ENCODE peak calls at places on chromosomes 5 and 9, in eight cellular contexts. One of them, this sample, is unnamed.

GRCh38 chr5:150394103-150394502 is 18.6 kb downstream of the CD74 start:
- DNase-seq in A549: no peak
- DNase-seq in sigmoid colon: no peak
- DNase-seq in H1: no peak
- DNase-seq in HepG2: no peak
- DNase-seq in suprapubic skin: no peak
- DNase-seq in esophagus muscularis mucosa: no peak
- DNase-seq in stomach: no peak
- DNase-seq in this sample: no peak

GRCh38 chr5:72301557-72301956 is 18.5 kb downstream of the MRPS27 start:
- DNase-seq in H1: no peak
- DNase-seq in esophagus muscularis mucosa: no peak
- DNase-seq in suprapubic skin: no peak
- DNase-seq in stomach: no peak
- DNase-seq in sigmoid colon: no peak
- DNase-seq in A549: no peak
- DNase-seq in HepG2: no peak
- DNase-seq in this sample: no peak

GRCh38 chr5:179489015-179489414 is 61.3 kb upstream of the RUFY1 start:
- DNase-seq in H1: no peak
- DNase-seq in sigmoid colon: no peak
- DNase-seq in stomach: no peak
- DNase-seq in HepG2: no peak
- DNase-seq in A549: no peak
- DNase-seq in esophagus muscularis mucosa: no peak
- DNase-seq in suprapubic skin: no peak
- DNase-seq in this sample: no peak

GRCh38 chr9:1718836-1719235 is 296.3 kb upstream of the SMARCA2 start:
- DNase-seq in sigmoid colon: no peak
- DNase-seq in stomach: no peak
- DNase-seq in suprapubic skin: no peak
- DNase-seq in A549: no peak
- DNase-seq in HepG2: no peak
- DNase-seq in esophagus muscularis mucosa: no peak
- DNase-seq in H1: no peak
- DNase-seq in this sample: no peak

GRCh38 chr5:103778915-103779314 is 216.3 kb upstream of the NUDT12 start:
- DNase-seq in A549: no peak
- DNase-seq in HepG2: no peak
- DNase-seq in sigmoid colon: no peak
- DNase-seq in esophagus muscularis mucosa: no peak
- DNase-seq in suprapubic skin: no peak
- DNase-seq in H1: no peak
- DNase-seq in stomach: no peak
- DNase-seq in this sample: no peak

GRCh38 chr5:113524927-113525326 is 11.4 kb downstream of the YTHDC2 start:
- DNase-seq in A549: no peak
- DNase-seq in H1: no peak
- DNase-seq in stomach: no peak
- DNase-seq in esophagus muscularis mucosa: no peak
- DNase-seq in HepG2: no peak
- DNase-seq in sigmoid colon: no peak
- DNase-seq in suprapubic skin: no peak
- DNase-seq in this sample: no peak

GRCh38 chr9:116387934-116388714 is 234.5 kb downstream of the PAPPA start:
- DNase-seq in A549: no peak
- DNase-seq in H1: no peak
- DNase-seq in sigmoid colon: no peak
- DNase-seq in HepG2: no peak
- DNase-seq in stomach: no peak
- DNase-seq in suprapubic skin: no peak
- DNase-seq in esophagus muscularis mucosa: no peak
- DNase-seq in this sample: no peak

GRCh38 chr5:74067748-74068541 is 441.9 kb downstream of the ARHGEF28 start:
- DNase-seq in sigmoid colon: no peak
- DNase-seq in suprapubic skin: no peak
- DNase-seq in A549: peak
- DNase-seq in H1: no peak
- DNase-seq in HepG2: no peak
- DNase-seq in esophagus muscularis mucosa: no peak
- DNase-seq in stomach: no peak
- DNase-seq in this sample: no peak

GRCh38 chr9:90616806-90617205 is 25.8 kb downstream of the DIRAS2 start:
- DNase-seq in A549: no peak
- DNase-seq in HepG2: no peak
- DNase-seq in H1: no peak
- DNase-seq in suprapubic skin: no peak
- DNase-seq in esophagus muscularis mucosa: no peak
- DNase-seq in sigmoid colon: no peak
- DNase-seq in stomach: no peak
- DNase-seq in this sample: no peak

GRCh38 chr9:125851971-125852370 is 104.8 kb downstream of the PBX3 start:
- DNase-seq in H1: no peak
- DNase-seq in stomach: no peak
- DNase-seq in esophagus muscularis mucosa: no peak
- DNase-seq in sigmoid colon: no peak
- DNase-seq in suprapubic skin: no peak
- DNase-seq in HepG2: no peak
- DNase-seq in A549: no peak
- DNase-seq in this sample: no peak

GRCh38 chr5:53089481-53089976 is 20.0 kb downstream of the MOCS2 start:
- DNase-seq in H1: no peak
- DNase-seq in stomach: no peak
- DNase-seq in suprapubic skin: no peak
- DNase-seq in esophagus muscularis mucosa: no peak
- DNase-seq in HepG2: no peak
- DNase-seq in A549: no peak
- DNase-seq in sigmoid colon: no peak
- DNase-seq in this sample: no peak

GRCh38 chr5:114238771-114239313 is 123.0 kb upstream of the KCNN2 start:
- DNase-seq in A549: no peak
- DNase-seq in esophagus muscularis mucosa: no peak
- DNase-seq in stomach: no peak
- DNase-seq in HepG2: no peak
- DNase-seq in suprapubic skin: no peak
- DNase-seq in sigmoid colon: no peak
- DNase-seq in H1: no peak
- DNase-seq in this sample: no peak

GRCh38 chr9:32603914-32604852 is 31.2 kb upstream of the NDUFB6 start:
- DNase-seq in H1: no peak
- DNase-seq in A549: peak
- DNase-seq in stomach: no peak
- DNase-seq in HepG2: peak
- DNase-seq in sigmoid colon: no peak
- DNase-seq in esophagus muscularis mucosa: no peak
- DNase-seq in suprapubic skin: no peak
- DNase-seq in this sample: no peak

GRCh38 chr5:92884464-92884863 is 696.6 kb downstream of the NR2F1-AS1 start:
- DNase-seq in HepG2: no peak
- DNase-seq in esophagus muscularis mucosa: no peak
- DNase-seq in sigmoid colon: no peak
- DNase-seq in stomach: no peak
- DNase-seq in suprapubic skin: no peak
- DNase-seq in A549: no peak
- DNase-seq in H1: no peak
- DNase-seq in this sample: no peak

GRCh38 chr5:33261305-33261704 is 179.5 kb upstream of the TARS1 start:
- DNase-seq in HepG2: no peak
- DNase-seq in esophagus muscularis mucosa: no peak
- DNase-seq in H1: no peak
- DNase-seq in A549: no peak
- DNase-seq in suprapubic skin: no peak
- DNase-seq in sigmoid colon: no peak
- DNase-seq in stomach: no peak
- DNase-seq in this sample: no peak

GRCh38 chr5:34490501-34491250 is 165.5 kb upstream of the RAI14 start:
- DNase-seq in suprapubic skin: no peak
- DNase-seq in esophagus muscularis mucosa: no peak
- DNase-seq in HepG2: peak
- DNase-seq in sigmoid colon: no peak
- DNase-seq in H1: no peak
- DNase-seq in stomach: no peak
- DNase-seq in A549: no peak
- DNase-seq in this sample: no peak

GRCh38 chr5:178078197-178078995 is 34.9 kb upstream of the N4BP3 start:
- DNase-seq in H1: no peak
- DNase-seq in suprapubic skin: no peak
- DNase-seq in HepG2: no peak
- DNase-seq in sigmoid colon: no peak
- DNase-seq in A549: no peak
- DNase-seq in esophagus muscularis mucosa: no peak
- DNase-seq in stomach: peak
- DNase-seq in this sample: no peak

GRCh38 chr9:131636593-131636992 is 91.3 kb downstream of the PRRT1B start:
- DNase-seq in esophagus muscularis mucosa: no peak
- DNase-seq in H1: no peak
- DNase-seq in sigmoid colon: no peak
- DNase-seq in stomach: no peak
- DNase-seq in A549: no peak
- DNase-seq in HepG2: no peak
- DNase-seq in suprapubic skin: no peak
- DNase-seq in this sample: no peak

GRCh38 chr5:51033215-51033614 is 350.0 kb upstream of the ISL1 start:
- DNase-seq in A549: no peak
- DNase-seq in HepG2: no peak
- DNase-seq in stomach: peak
- DNase-seq in sigmoid colon: no peak
- DNase-seq in H1: no peak
- DNase-seq in esophagus muscularis mucosa: no peak
- DNase-seq in suprapubic skin: no peak
- DNase-seq in this sample: no peak

GRCh38 chr5:107997338-107997979 is 326.7 kb upstream of the EFNA5 start:
- DNase-seq in A549: no peak
- DNase-seq in H1: no peak
- DNase-seq in suprapubic skin: no peak
- DNase-seq in esophagus muscularis mucosa: no peak
- DNase-seq in sigmoid colon: no peak
- DNase-seq in HepG2: no peak
- DNase-seq in stomach: no peak
- DNase-seq in this sample: no peak

GRCh38 chr9:21968331-21969010 is 25.7 kb downstream of the CDKN2A start:
- DNase-seq in A549: no peak
- DNase-seq in stomach: no peak
- DNase-seq in HepG2: no peak
- DNase-seq in sigmoid colon: no peak
- DNase-seq in esophagus muscularis mucosa: no peak
- DNase-seq in suprapubic skin: no peak
- DNase-seq in H1: no peak
- DNase-seq in this sample: peak

DNA sequence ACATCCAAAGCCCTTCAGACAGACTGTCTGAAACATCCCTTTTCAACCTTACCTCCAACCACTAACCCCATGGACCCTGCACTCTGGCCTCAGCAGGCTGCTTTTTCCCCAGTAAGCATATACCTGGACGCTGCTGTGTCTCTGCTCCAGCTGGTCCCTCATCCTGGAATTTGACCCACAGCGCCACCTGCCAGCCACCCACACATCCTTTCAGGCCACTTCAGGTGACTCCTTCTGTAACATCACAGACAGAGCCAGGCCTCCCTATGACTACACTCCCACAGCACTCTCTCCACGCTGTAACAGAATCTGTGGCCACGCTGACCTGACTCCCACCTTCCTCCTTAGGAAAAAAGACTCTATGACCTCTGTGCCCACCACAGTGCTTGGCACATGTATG is 3.4 kb downstream of the MGAT1 start:
- DNase-seq in HepG2: no peak
- DNase-seq in esophagus muscularis mucosa: no peak
- DNase-seq in A549: peak
- DNase-seq in H1: no peak
- DNase-seq in stomach: peak
- DNase-seq in sigmoid colon: peak
- DNase-seq in suprapubic skin: no peak
- DNase-seq in this sample: no peak
- TF ChIP-seq EP300 in HepG2: no peak
- TF ChIP-seq EP300 in esophagus muscularis mucosa: no peak
- TF ChIP-seq EP300 in A549: no peak
- TF ChIP-seq EP300 in H1: no peak
- TF ChIP-seq EP300 in stomach: no peak
- TF ChIP-seq EP300 in sigmoid colon: no peak
- TF ChIP-seq EP300 in suprapubic skin: no peak
- TF ChIP-seq EP300 in this sample: no peak

GRCh38 chr9:112858625-112859147 is 32.0 kb downstream of the SLC46A2 start:
- DNase-seq in suprapubic skin: no peak
- DNase-seq in sigmoid colon: no peak
- DNase-seq in HepG2: no peak
- DNase-seq in stomach: no peak
- DNase-seq in H1: no peak
- DNase-seq in A549: no peak
- DNase-seq in esophagus muscularis mucosa: no peak
- DNase-seq in this sample: no peak

GRCh38 chr9:112856200-112856599 is 34.5 kb downstream of the SLC46A2 start:
- DNase-seq in A549: no peak
- DNase-seq in HepG2: no peak
- DNase-seq in suprapubic skin: no peak
- DNase-seq in sigmoid colon: no peak
- DNase-seq in H1: no peak
- DNase-seq in esophagus muscularis mucosa: no peak
- DNase-seq in stomach: no peak
- DNase-seq in this sample: no peak

GRCh38 chr9:112858005-112858404 is 32.7 kb downstream of the SLC46A2 start:
- DNase-seq in stomach: no peak
- DNase-seq in H1: no peak
- DNase-seq in suprapubic skin: no peak
- DNase-seq in HepG2: no peak
- DNase-seq in sigmoid colon: no peak
- DNase-seq in A549: no peak
- DNase-seq in esophagus muscularis mucosa: no peak
- DNase-seq in this sample: no peak

GRCh38 chr9:112854657-112855056 is 36.0 kb downstream of the SLC46A2 start:
- DNase-seq in H1: no peak
- DNase-seq in stomach: no peak
- DNase-seq in HepG2: no peak
- DNase-seq in sigmoid colon: no peak
- DNase-seq in A549: no peak
- DNase-seq in esophagus muscularis mucosa: no peak
- DNase-seq in suprapubic skin: no peak
- DNase-seq in this sample: no peak

GRCh38 chr9:112856843-112857242 is 33.8 kb downstream of the SLC46A2 start:
- DNase-seq in A549: no peak
- DNase-seq in sigmoid colon: no peak
- DNase-seq in esophagus muscularis mucosa: no peak
- DNase-seq in HepG2: no peak
- DNase-seq in stomach: no peak
- DNase-seq in H1: no peak
- DNase-seq in suprapubic skin: no peak
- DNase-seq in this sample: peak
- TF ChIP-seq EP300 in A549: no peak
- TF ChIP-seq EP300 in sigmoid colon: no peak
- TF ChIP-seq EP300 in esophagus muscularis mucosa: no peak
- TF ChIP-seq EP300 in HepG2: no peak
- TF ChIP-seq EP300 in stomach: no peak
- TF ChIP-seq EP300 in H1: no peak
- TF ChIP-seq EP300 in suprapubic skin: no peak
- TF ChIP-seq EP300 in this sample: no peak

GRCh38 chr5:13921573-13921972 is 22.9 kb downstream of the DNAH5 start:
- DNase-seq in A549: no peak
- DNase-seq in sigmoid colon: no peak
- DNase-seq in HepG2: no peak
- DNase-seq in H1: no peak
- DNase-seq in suprapubic skin: no peak
- DNase-seq in stomach: no peak
- DNase-seq in esophagus muscularis mucosa: no peak
- DNase-seq in this sample: no peak
- TF ChIP-seq EP300 in A549: no peak
- TF ChIP-seq EP300 in sigmoid colon: no peak
- TF ChIP-seq EP300 in HepG2: no peak
- TF ChIP-seq EP300 in H1: no peak
- TF ChIP-seq EP300 in suprapubic skin: no peak
- TF ChIP-seq EP300 in stomach: no peak
- TF ChIP-seq EP300 in esophagus muscularis mucosa: no peak
- TF ChIP-seq EP300 in this sample: no peak

GRCh38 chr9:3337515-3337914 is 188.3 kb downstream of the RFX3 start:
- DNase-seq in esophagus muscularis mucosa: no peak
- DNase-seq in A549: no peak
- DNase-seq in suprapubic skin: no peak
- DNase-seq in HepG2: no peak
- DNase-seq in stomach: no peak
- DNase-seq in sigmoid colon: no peak
- DNase-seq in H1: no peak
- DNase-seq in this sample: peak
- TF ChIP-seq EP300 in esophagus muscularis mucosa: no peak
- TF ChIP-seq EP300 in A549: no peak
- TF ChIP-seq EP300 in suprapubic skin: no peak
- TF ChIP-seq EP300 in HepG2: no peak
- TF ChIP-seq EP300 in stomach: no peak
- TF ChIP-seq EP300 in sigmoid colon: no peak
- TF ChIP-seq EP300 in H1: no peak
- TF ChIP-seq EP300 in this sample: no peak